ENCODE peak calls at places on chromosomes 4 and X, in seven cellular contexts. K is COR-L47, P is glutamatergic neuron, Y is activated T-cell treated with anti-CD3 and anti-CD28 coated beads for 24 hours, C is GM23338, Q is kidney tubule cell, V is fibroblast of lung. S is an unnamed sample.

GRCh38 chr4:122639181-122639580 is 18.3 kb upstream of the IL21 start:
- DNase-seq in Q (peak), Y (no peak), P (no peak), C (no peak), V (no peak), K (no peak), S (no peak)

GRCh38 chrX:70026112-70026850 is 23.5 kb downstream of the AWAT2 start:
- DNase-seq in K (no peak), P (no peak), C (no peak), Y (no peak), Q (peak), V (no peak), S (no peak)

GRCh38 chr4:70364002-70364401 is 3.4 kb downstream of the SMR3A start:
- DNase-seq in K (no peak), Y (no peak), Q (no peak), C (no peak), V (no peak), P (no peak), S (no peak)

GRCh38 chrX:69299271-69299670 is 134.0 kb upstream of the PJA1 start:
- DNase-seq in Q (no peak), V (no peak), K (no peak), Y (no peak), P (no peak), C (no peak), S (no peak)

GRCh38 chr4:2925496-2925895 is 37.7 kb downstream of the NOP14 start:
- DNase-seq in Q (no peak), V (no peak), C (no peak), Y (no peak), P (no peak), K (no peak), S (no peak)

GRCh38 chr4:114318309-114318708 is 280.3 kb upstream of the UGT8 start:
- DNase-seq in Q (no peak), Y (no peak), C (no peak), P (no peak), K (no peak), V (peak), S (no peak)

GRCh38 chr4:137124278-137124932 is 407.9 kb downstream of the PCDH18 start:
- DNase-seq in Q (peak), P (no peak), C (peak), Y (no peak), V (peak), K (peak), S (no peak)

GRCh38 chr4:94517492-94517891 is 65.8 kb downstream of the PDLIM5 start:
- DNase-seq in V (no peak), Q (no peak), C (no peak), P (no peak), Y (no peak), K (no peak), S (no peak)

GRCh38 chrX:133994576-133994975 is 9.2 kb upstream of the GPC3 start:
- DNase-seq in P (no peak), Y (no peak), K (no peak), V (no peak), Q (no peak), C (no peak), S (no peak)

GRCh38 chr4:72302981-72303704 is 265.9 kb downstream of the ADAMTS3 start:
- DNase-seq in V (peak), C (peak), Y (peak), Q (peak), K (peak), P (peak), S (peak)

GRCh38 chr4:86840858-86841257 is 8.3 kb downstream of the SLC10A6 start:
- DNase-seq in C (no peak), V (peak), Y (no peak), Q (no peak), P (no peak), K (no peak), S (no peak)

GRCh38 chr4:95066011-95066410 is 308.3 kb downstream of the BMPR1B start:
- DNase-seq in C (no peak), V (peak), Q (no peak), P (no peak), Y (no peak), K (no peak), S (no peak)

GRCh38 chr4:38743866-38744265 is 38.9 kb downstream of the TLR10 start:
- DNase-seq in C (no peak), K (no peak), V (no peak), Q (no peak), P (no peak), Y (no peak), S (no peak)

GRCh38 chr4:67575232-67575888 is 16.8 kb downstream of the STAP1 start:
- DNase-seq in Q (peak), V (no peak), K (no peak), Y (no peak), C (peak), P (no peak), S (peak)

GRCh38 chr4:31146366-31146765 is 426.2 kb downstream of the PCDH7 start:
- DNase-seq in Q (peak), K (no peak), C (no peak), V (peak), P (no peak), Y (no peak), S (no peak)

GRCh38 chrX:112512509-112512908 is 167.2 kb downstream of the LHFPL1 start:
- DNase-seq in C (peak), V (no peak), Y (no peak), Q (no peak), K (no peak), P (no peak), S (no peak)

GRCh38 chr4:84905646-84906045 is 60.8 kb downstream of the WDFY3 start:
- DNase-seq in K (no peak), P (no peak), Y (no peak), V (no peak), C (no peak), Q (no peak), S (no peak)

GRCh38 chr4:4821577-4821976 is 37.9 kb upstream of the MSX1 start:
- DNase-seq in Q (no peak), P (no peak), K (no peak), C (no peak), V (no peak), Y (no peak), S (no peak)

GRCh38 chr4:108370291-108370690 is 201.6 kb upstream of the LEF1 start:
- DNase-seq in K (no peak), V (no peak), Q (no peak), P (no peak), Y (peak), C (no peak), S (no peak)

GRCh38 chr4:8391972-8392371 is 48.6 kb downstream of the ACOX3 start:
- DNase-seq in Q (peak), K (no peak), C (no peak), P (no peak), V (peak), Y (no peak), S (no peak)

GRCh38 chr4:140807491-140808257 is 51.5 kb upstream of the TBC1D9 start:
- DNase-seq in V (peak), Q (no peak), K (no peak), C (no peak), P (no peak), Y (no peak), S (no peak)

GRCh38 chr4:15398001-15398400 is 29.8 kb upstream of the C1QTNF7 start:
- DNase-seq in P (no peak), V (no peak), K (no peak), Q (no peak), Y (no peak), C (no peak), S (no peak)

GRCh38 chrX:150548684-150549083 is 19.7 kb upstream of the MTM1 start:
- DNase-seq in Y (no peak), C (no peak), P (no peak), Q (peak), K (no peak), V (peak), S (no peak)

GRCh38 chr4:126779446-126780166 is 853.2 kb upstream of the INTU start:
- DNase-seq in K (no peak), C (no peak), V (no peak), Q (no peak), P (no peak), Y (no peak), S (no peak)

GRCh38 chrX:105973387-105973739 is 65.2 kb downstream of the SERPINA7 start:
- DNase-seq in Q (peak), K (no peak), Y (no peak), V (no peak), P (no peak), C (peak), S (no peak)

GRCh38 chr4:770022-770421 is 55.9 kb downstream of the CPLX1 start:
- DNase-seq in P (no peak), V (no peak), K (no peak), C (no peak), Q (no peak), Y (no peak), S (no peak)

GRCh38 chr4:2353222-2354107 is 65.0 kb downstream of the ZFYVE28 start:
- DNase-seq in Q (no peak), P (peak), Y (no peak), K (no peak), V (no peak), C (no peak), S (no peak)

GRCh38 chrX:48854898-48855297 is 19.5 kb upstream of the PCSK1N start:
- DNase-seq in K (no peak), V (peak), C (peak), Q (peak), P (no peak), Y (no peak), S (no peak)

GRCh38 chr4:8393593-8394038 is 46.9 kb downstream of the ACOX3 start:
- DNase-seq in V (peak), Q (peak), P (no peak), Y (no peak), C (no peak), K (no peak), S (no peak)

GRCh38 chr4:2457481-2458295 is 11.2 kb upstream of the RNF4 start:
- DNase-seq in C (no peak), Y (no peak), V (no peak), K (no peak), P (no peak), Q (no peak), S (no peak)

GRCh38 chrX:23782455-23782854 is 518 bp upstream of the SAT1 start:
- DNase-seq in V (no peak), Y (no peak), K (no peak), C (no peak), P (no peak), Q (peak), S (no peak)

GRCh38 chrX:54288277-54288676 is 69.6 kb downstream of the WNK3 start:
- DNase-seq in P (no peak), C (no peak), V (no peak), Q (no peak), K (no peak), Y (no peak), S (no peak)

GRCh38 chr4:77699731-77700210 is 94.2 kb downstream of the CXCL13 start:
- DNase-seq in V (peak), K (no peak), P (peak), Y (no peak), C (peak), Q (peak), S (no peak)

GRCh38 chr4:155722816-155723499 is 35.9 kb upstream of the GUCY1B1 start:
- DNase-seq in Q (peak), V (peak), C (no peak), P (no peak), Y (no peak), K (no peak), S (no peak)

GRCh38 chr4:37826282-37827029 is at the start of gene PGM2:
- DNase-seq in P (peak), V (peak), C (peak), Q (peak), K (peak), Y (peak), S (peak)

GRCh38 chr4:185016101-185016940 is 2.0 kb upstream of the HELT start:
- DNase-seq in V (no peak), P (no peak), Y (no peak), Q (no peak), K (no peak), C (peak), S (no peak)

S was measured in CD4-positive, alpha-beta memory T cell.